ENCODE peak calls at places on chromosomes 3 and 15, in seven cellular contexts. I is A549, W is body of pancreas, N is ovary, X is breast epithelium, A is HepG2, K is transverse colon. R is an unnamed sample.

GRCh38 chr15:56723787-56724186 is 9.5 kb downstream of the ZNF280D start:
- DNase-seq in I (no peak), W (no peak), N (no peak), X (no peak), A (no peak), K (no peak), R (no peak)

GRCh38 chr3:126464997-126465396 is 10.7 kb downstream of the ZXDC start:
- DNase-seq in I (no peak), W (peak), N (peak), X (no peak), A (no peak), K (no peak), R (no peak)

GRCh38 chr15:80489030-80489594 is 84.9 kb downstream of the ARNT2 start:
- DNase-seq in I (no peak), W (no peak), N (no peak), X (no peak), A (peak), K (no peak), R (no peak)

GRCh38 chr3:30082652-30083051 is 523.7 kb upstream of the TGFBR2 start:
- DNase-seq in I (no peak), W (no peak), N (no peak), X (no peak), A (no peak), K (no peak), R (no peak)

GRCh38 chr15:78396976-78397375 is 41.0 kb upstream of the IREB2 start:
- DNase-seq in I (peak), W (peak), N (peak), X (peak), A (peak), K (peak), R (no peak)

GRCh38 chr3:166446986-166447385 is 609.8 kb upstream of the BCHE start:
- DNase-seq in I (no peak), W (no peak), N (no peak), X (no peak), A (no peak), K (no peak), R (no peak)

GRCh38 chr3:170988378-170988777 is 38.1 kb downstream of the SLC2A2 start:
- DNase-seq in I (no peak), W (no peak), N (no peak), X (no peak), A (no peak), K (no peak), R (no peak)

GRCh38 chr3:56775931-56776461 is 25.8 kb downstream of the ARHGEF3 start:
- DNase-seq in I (no peak), W (no peak), N (no peak), X (no peak), A (no peak), K (no peak), R (no peak)

GRCh38 chr3:72145506-72146380 is 360.8 kb upstream of the PROK2 start:
- DNase-seq in I (no peak), W (peak), N (no peak), X (no peak), A (no peak), K (no peak), R (no peak)

GRCh38 chr3:175941352-175941751 is 1082.2 kb downstream of the NAALADL2 start:
- DNase-seq in I (no peak), W (no peak), N (no peak), X (no peak), A (no peak), K (no peak), R (no peak)

GRCh38 chr15:66981746-66982145 is 83.7 kb upstream of the SMAD3 start:
- DNase-seq in I (no peak), W (no peak), N (peak), X (no peak), A (no peak), K (no peak), R (no peak)

GRCh38 chr3:122577409-122578028 is at the start of gene PARP15:
- DNase-seq in I (no peak), W (no peak), N (peak), X (no peak), A (no peak), K (peak), R (no peak)

GRCh38 chr15:76433798-76434400 is 97.3 kb downstream of the ISL2 start:
- DNase-seq in I (no peak), W (no peak), N (no peak), X (no peak), A (no peak), K (no peak), R (no peak)

GRCh38 chr3:126015075-126015474 is 46.1 kb downstream of the ROPN1B start:
- DNase-seq in I (no peak), W (no peak), N (no peak), X (no peak), A (no peak), K (no peak), R (no peak)

GRCh38 chr3:158313344-158313927 is 203.5 kb downstream of the RSRC1 start:
- DNase-seq in I (peak), W (no peak), N (no peak), X (no peak), A (peak), K (no peak), R (no peak)

GRCh38 chr15:49247556-49248102 is 77.6 kb downstream of the GALK2 start:
- DNase-seq in I (no peak), W (no peak), N (no peak), X (no peak), A (no peak), K (no peak), R (no peak)

GRCh38 chr3:46478341-46478740 is 13.6 kb upstream of the LTF start:
- DNase-seq in I (no peak), W (no peak), N (no peak), X (no peak), A (no peak), K (no peak), R (no peak)

GRCh38 chr3:123432832-123433523 is 15.9 kb downstream of the ADCY5 start:
- DNase-seq in I (no peak), W (no peak), N (no peak), X (no peak), A (peak), K (no peak), R (no peak)

GRCh38 chr15:71306538-71306937 is 191.3 kb downstream of the THSD4 start:
- DNase-seq in I (no peak), W (no peak), N (no peak), X (no peak), A (no peak), K (no peak), R (no peak)

GRCh38 chr3:30646961-30647752 is 40.8 kb downstream of the TGFBR2 start:
- DNase-seq in I (no peak), W (no peak), N (no peak), X (no peak), A (no peak), K (no peak), R (no peak)

GRCh38 chr3:126040386-126040785 is 43.5 kb downstream of the SLC41A3 start:
- DNase-seq in I (no peak), W (no peak), N (no peak), X (no peak), A (no peak), K (no peak), R (no peak)

GRCh38 chr15:91067026-91067425 is 33.0 kb upstream of the SV2B start:
- DNase-seq in I (no peak), W (no peak), N (no peak), X (no peak), A (no peak), K (no peak), R (no peak)

GRCh38 chr3:37240170-37240945 is 66.0 kb upstream of the LRRFIP2 start:
- DNase-seq in I (no peak), W (no peak), N (no peak), X (no peak), A (no peak), K (no peak), R (no peak)

GRCh38 chr3:37241880-37242279 is 67.5 kb upstream of the LRRFIP2 start:
- DNase-seq in I (no peak), W (no peak), N (no peak), X (no peak), A (no peak), K (no peak), R (no peak)

GRCh38 chr3:37247398-37248114 is 73.2 kb upstream of the LRRFIP2 start:
- DNase-seq in I (no peak), W (no peak), N (no peak), X (no peak), A (no peak), K (no peak), R (no peak)

GRCh38 chr3:37245003-37245402 is 70.6 kb upstream of the LRRFIP2 start:
- DNase-seq in I (no peak), W (no peak), N (no peak), X (no peak), A (no peak), K (no peak), R (no peak)

DNA sequence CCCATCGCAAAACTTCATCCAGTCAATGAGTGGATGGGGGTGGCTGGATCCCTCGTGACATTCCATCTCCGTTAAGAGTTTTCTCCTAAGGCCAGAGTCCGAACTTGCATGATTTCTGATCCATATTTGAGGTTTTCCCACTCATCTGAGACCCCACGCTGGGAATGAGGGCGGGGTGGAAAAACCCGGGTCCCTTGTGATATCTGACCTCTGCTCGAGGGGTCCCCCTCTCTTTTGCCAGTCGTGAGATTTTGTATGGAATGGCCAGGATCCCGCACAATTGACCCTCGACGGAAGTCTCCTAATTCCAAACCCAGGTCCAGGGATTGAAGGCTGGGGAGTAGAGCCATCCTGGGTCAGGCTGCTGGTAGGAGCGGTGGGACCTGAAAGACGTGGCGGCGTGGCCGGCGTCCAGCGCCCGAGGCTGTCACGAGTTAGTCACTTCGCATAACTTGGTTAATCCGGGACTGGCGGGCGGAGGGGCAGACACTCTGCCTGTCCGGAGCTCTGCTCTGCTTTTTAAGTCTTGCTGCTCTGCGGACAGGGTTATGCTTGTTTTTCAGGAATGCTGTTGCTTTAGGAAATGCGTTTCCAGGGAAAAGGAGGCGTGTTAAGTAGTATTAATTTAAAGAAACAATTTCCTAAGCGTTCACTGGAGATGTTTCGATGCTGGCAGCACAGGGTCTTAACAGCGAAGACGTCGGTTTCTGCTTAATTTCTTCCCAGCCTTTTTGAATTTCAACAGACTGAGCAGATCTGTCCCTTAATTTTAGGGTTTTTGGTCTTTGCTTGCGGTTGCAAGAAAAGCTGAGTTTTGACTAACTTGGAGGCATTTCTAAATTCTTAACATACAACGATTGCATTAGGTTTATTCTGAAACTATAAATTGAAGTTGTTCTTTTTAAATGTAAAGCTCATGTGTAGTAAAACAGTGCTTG is 69.7 kb upstream of the LRRFIP2 start:
- DNase-seq in I (peak), W (peak), N (peak), X (peak), A (peak), K (peak), R (peak)
- TF ChIP-seq POLR2A in I (no peak), W (peak), N (no peak), X (peak), A (peak), K (no peak), R (no peak)

DNA sequence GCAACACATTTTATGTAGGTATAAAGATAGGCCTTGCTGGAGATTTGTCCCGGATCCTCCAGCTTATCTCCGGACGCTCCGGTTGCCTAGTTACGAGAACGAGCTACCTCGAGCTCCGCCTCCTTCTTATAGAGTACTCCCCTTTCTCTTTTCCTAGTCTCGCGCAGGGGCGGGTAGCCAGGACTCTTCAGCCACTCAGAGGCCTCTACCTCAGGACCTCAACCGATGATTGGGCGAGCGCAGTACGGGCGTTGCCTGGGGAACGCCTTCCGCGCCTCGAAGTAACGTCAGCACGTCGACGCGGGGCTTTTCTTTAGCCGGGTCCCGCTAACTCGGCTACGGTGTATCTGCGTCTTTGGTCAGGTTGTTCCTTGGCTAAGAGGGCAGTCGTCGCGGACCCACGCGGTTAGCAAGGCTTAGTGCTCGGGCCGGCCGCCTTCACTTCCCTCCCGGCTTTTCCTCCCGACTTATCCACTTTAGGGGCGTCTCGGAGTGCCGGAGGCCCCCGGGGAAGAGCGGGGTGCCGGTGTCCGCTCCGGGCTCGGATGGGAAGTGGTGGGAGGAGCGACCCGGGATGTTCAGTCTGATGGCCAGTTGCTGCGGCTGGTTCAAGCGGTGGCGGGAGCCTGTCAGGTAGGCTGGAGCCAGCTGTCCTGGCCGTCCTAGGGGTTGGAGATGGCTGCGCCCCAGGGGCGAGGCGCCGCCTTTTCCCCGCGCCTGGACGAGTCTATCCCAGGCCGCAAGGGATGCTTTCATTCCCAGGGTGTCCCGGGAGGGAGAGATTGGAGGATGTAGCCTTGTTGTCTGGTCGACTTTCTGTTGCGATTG is at the start of gene ARL13B:
- DNase-seq in I (peak), W (peak), N (peak), X (peak), A (peak), K (peak), R (peak)
- TF ChIP-seq POLR2A in I (peak), W (peak), N (peak), X (peak), A (peak), K (peak), R (peak)

DNA sequence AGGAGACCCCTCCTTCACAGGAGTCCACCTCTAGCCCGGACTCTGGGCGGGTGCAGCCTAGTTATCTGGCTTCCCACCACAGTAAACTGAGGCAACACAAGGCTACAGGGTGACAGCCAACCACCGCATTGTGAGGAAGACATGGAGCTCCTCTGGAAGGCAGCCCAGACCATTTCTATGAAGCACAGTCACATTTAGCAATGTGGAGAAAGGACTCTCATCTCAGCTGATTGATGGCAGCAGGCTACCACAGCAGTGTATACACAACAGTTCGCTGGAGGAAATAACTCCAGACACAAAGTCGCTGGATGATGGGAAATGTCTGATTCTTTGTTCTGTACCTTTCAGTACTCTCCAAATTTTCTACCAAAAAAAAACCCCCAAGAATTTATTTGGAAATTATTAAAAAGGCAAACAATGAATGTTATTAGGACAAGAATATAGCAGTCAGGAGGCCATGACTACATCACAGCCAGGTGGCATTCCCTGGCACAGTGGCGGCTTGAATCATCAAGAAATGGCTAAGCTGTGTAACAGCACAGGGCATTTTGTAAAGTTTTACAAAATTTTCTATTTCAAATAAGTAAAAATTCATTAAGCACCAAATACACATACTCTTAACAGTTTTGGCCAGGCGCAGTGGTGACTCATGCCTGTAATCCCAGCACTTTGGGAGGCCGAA is 40.1 kb downstream of the FAN1 start:
- DNase-seq in I (no peak), W (no peak), N (no peak), X (no peak), A (no peak), K (no peak), R (no peak)
- TF ChIP-seq POLR2A in I (no peak), W (no peak), N (no peak), X (no peak), A (no peak), K (no peak), R (no peak)

GRCh38 chr3:12963869-12964712 is 109.1 kb downstream of the IQSEC1 start:
- DNase-seq in I (no peak), W (no peak), N (peak), X (no peak), A (peak), K (no peak), R (no peak)
- TF ChIP-seq POLR2A in I (no peak), W (no peak), N (no peak), X (no peak), A (no peak), K (no peak), R (no peak)

DNA sequence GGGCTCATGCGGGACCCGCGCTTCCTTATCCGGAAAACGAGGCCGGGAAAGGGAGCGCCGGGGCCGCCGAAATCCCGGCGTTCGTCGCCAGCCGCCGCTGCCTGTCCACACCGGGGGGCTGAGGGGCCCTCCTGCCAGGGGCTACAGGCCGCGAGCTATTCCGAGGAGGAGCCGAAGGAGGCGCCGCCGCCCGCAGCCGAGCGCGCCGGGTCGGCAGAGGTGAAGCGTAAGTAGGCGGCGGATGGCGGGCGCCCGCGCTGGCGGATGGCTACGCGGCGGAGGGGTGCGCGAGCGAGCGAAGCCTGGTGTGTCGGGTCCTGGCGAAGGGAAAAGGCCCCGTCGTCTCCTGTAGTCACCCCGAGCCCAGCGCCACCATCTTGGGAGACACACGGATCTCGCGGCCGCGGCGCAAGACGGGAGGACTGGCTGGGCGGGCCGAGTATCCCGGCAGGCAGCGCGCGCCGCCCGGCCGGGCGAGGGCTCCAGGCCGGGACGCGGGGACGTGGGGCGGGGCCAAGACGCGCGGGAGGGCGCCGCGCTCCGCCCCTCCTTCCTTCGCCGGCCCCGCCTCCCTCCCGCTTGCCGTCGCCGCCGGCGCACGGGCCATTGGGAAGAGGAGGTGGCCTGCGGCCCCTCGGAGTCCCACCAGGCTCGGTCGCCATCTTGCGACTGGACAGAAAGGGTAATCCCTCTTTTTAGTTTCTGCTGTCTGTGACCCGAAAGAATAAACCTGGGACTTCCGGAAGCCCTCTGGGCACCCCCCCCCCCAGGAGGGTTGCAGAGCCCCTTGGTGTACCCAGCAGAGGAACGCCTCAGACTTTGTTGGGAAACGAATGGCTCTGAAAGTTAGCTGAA is at the start of gene UBE3A:
- DNase-seq in I (peak), W (peak), N (peak), X (peak), A (peak), K (peak), R (peak)
- TF ChIP-seq POLR2A in I (peak), W (peak), N (peak), X (no peak), A (peak), K (peak), R (peak)

GRCh38 chr3:187042874-187043458 is 96.3 kb downstream of the RPL39L start:
- DNase-seq in I (no peak), W (no peak), N (no peak), X (no peak), A (no peak), K (no peak), R (no peak)
- TF ChIP-seq POLR2A in I (no peak), W (no peak), N (no peak), X (no peak), A (no peak), K (no peak), R (no peak)

DNA sequence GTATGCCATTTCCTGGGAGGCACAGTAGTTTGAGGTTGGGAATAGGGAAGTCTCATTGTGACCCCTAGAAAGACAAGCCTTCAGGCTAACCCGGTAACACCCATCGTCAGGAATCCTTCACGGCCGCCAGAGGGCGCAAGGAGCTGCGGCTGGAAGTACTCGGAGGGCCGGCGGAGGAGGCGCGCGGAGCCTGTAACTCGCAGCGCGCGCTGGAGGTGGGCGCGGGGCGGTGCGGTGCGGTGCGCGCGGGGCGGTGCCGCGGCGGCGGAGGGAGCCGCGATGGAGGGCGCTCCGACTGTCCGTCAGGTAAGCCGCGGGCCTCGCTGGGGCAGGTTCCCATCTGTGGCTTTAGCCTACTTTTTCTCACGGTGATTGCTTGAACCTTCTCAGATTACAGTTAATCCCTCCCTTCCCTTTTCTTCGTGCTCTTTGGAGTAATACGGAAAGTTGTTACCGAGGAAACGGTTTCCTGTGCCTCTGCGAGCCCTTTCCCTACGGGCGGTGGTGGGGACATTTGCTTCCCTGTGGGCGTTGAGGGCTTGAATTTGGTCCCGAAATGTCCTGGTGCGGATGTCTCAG is at the start of gene GRAMD1C:
- DNase-seq in I (peak), W (peak), N (peak), X (peak), A (peak), K (peak), R (peak)
- TF ChIP-seq POLR2A in I (peak), W (peak), N (no peak), X (no peak), A (no peak), K (no peak), R (peak)

R was measured in H54.